ENCODE peak calls at places on chromosomes 4 and X, in four cellular contexts. One of them, this sample, is unnamed.

GRCh38 chr4:142567199-142567598 is 278.9 kb downstream of the INPP4B start:
- DNase-seq in naive thymus-derived CD4-positive, alpha-beta T cell: peak; percentile 67
- DNase-seq in frontal cortex: no peak
- DNase-seq in NCI-H774: no peak
- DNase-seq in this sample: peak; percentile 14

GRCh38 chr4:72701987-72702819 is 133.2 kb upstream of the ADAMTS3 start:
- DNase-seq in naive thymus-derived CD4-positive, alpha-beta T cell: peak; percentile 14
- DNase-seq in NCI-H774: peak; percentile 6
- DNase-seq in frontal cortex: peak; percentile 3
- DNase-seq in this sample: peak; percentile 80

GRCh38 chr4:7004331-7004730 is 38.8 kb upstream of the TADA2B start:
- DNase-seq in frontal cortex: no peak
- DNase-seq in naive thymus-derived CD4-positive, alpha-beta T cell: no peak
- DNase-seq in NCI-H774: no peak
- DNase-seq in this sample: no peak

GRCh38 chrX:136215559-136215958 is 35.6 kb downstream of the MAP7D3 start:
- DNase-seq in NCI-H774: no peak
- DNase-seq in naive thymus-derived CD4-positive, alpha-beta T cell: no peak
- DNase-seq in frontal cortex: no peak
- DNase-seq in this sample: peak; percentile 43

GRCh38 chr4:184588893-184589292 is 60.4 kb downstream of the CASP3 start:
- DNase-seq in frontal cortex: no peak
- DNase-seq in NCI-H774: no peak
- DNase-seq in naive thymus-derived CD4-positive, alpha-beta T cell: no peak
- DNase-seq in this sample: no peak

GRCh38 chr4:10384974-10385373 is 72.3 kb downstream of the ZNF518B start:
- DNase-seq in frontal cortex: no peak
- DNase-seq in naive thymus-derived CD4-positive, alpha-beta T cell: no peak
- DNase-seq in NCI-H774: no peak
- DNase-seq in this sample: no peak

GRCh38 chr4:121980643-121981042 is 28.8 kb upstream of the TRPC3 start:
- DNase-seq in NCI-H774: no peak
- DNase-seq in naive thymus-derived CD4-positive, alpha-beta T cell: no peak
- DNase-seq in frontal cortex: no peak
- DNase-seq in this sample: no peak

GRCh38 chr4:148442830-148443549 is 776 bp upstream of the NR3C2 start:
- DNase-seq in NCI-H774: no peak
- DNase-seq in naive thymus-derived CD4-positive, alpha-beta T cell: no peak
- DNase-seq in frontal cortex: peak; percentile 64
- DNase-seq in this sample: no peak

GRCh38 chrX:8345473-8345872 is 119.2 kb upstream of the VCX3B start:
- DNase-seq in frontal cortex: no peak
- DNase-seq in NCI-H774: no peak
- DNase-seq in naive thymus-derived CD4-positive, alpha-beta T cell: no peak
- DNase-seq in this sample: peak; percentile 67

GRCh38 chr4:120052840-120053239 is 13.8 kb downstream of the MAD2L1 start:
- DNase-seq in frontal cortex: no peak
- DNase-seq in naive thymus-derived CD4-positive, alpha-beta T cell: no peak
- DNase-seq in NCI-H774: no peak
- DNase-seq in this sample: peak; percentile 14

GRCh38 chrX:104310084-104310483 is 55.4 kb upstream of the ESX1 start:
- DNase-seq in frontal cortex: no peak
- DNase-seq in naive thymus-derived CD4-positive, alpha-beta T cell: no peak
- DNase-seq in NCI-H774: no peak
- DNase-seq in this sample: peak; percentile 73

GRCh38 chrX:47283015-47283771 is 50.4 kb downstream of the USP11 start:
- DNase-seq in NCI-H774: peak; percentile 18
- DNase-seq in frontal cortex: no peak
- DNase-seq in naive thymus-derived CD4-positive, alpha-beta T cell: no peak
- DNase-seq in this sample: no peak

GRCh38 chr4:6732441-6733357 is 16.7 kb downstream of the BLOC1S4 start:
- DNase-seq in NCI-H774: no peak
- DNase-seq in naive thymus-derived CD4-positive, alpha-beta T cell: no peak
- DNase-seq in frontal cortex: no peak
- DNase-seq in this sample: peak; percentile 74

GRCh38 chrX:1385251-1385794 is 6.6 kb downstream of the SLC25A6 start:
- DNase-seq in NCI-H774: no peak
- DNase-seq in naive thymus-derived CD4-positive, alpha-beta T cell: no peak
- DNase-seq in frontal cortex: no peak
- DNase-seq in this sample: no peak

GRCh38 chrX:37896491-37896890 is 49.1 kb upstream of the DYNLT3 start:
- DNase-seq in NCI-H774: no peak
- DNase-seq in naive thymus-derived CD4-positive, alpha-beta T cell: no peak
- DNase-seq in frontal cortex: no peak
- DNase-seq in this sample: no peak

GRCh38 chr4:75545526-75545925 is 10.3 kb upstream of the ODAPH start:
- DNase-seq in frontal cortex: no peak
- DNase-seq in NCI-H774: no peak
- DNase-seq in naive thymus-derived CD4-positive, alpha-beta T cell: no peak
- DNase-seq in this sample: no peak

GRCh38 chrX:72125331-72126047 is 6.2 kb downstream of the RTL5 start:
- DNase-seq in frontal cortex: no peak
- DNase-seq in naive thymus-derived CD4-positive, alpha-beta T cell: no peak
- DNase-seq in NCI-H774: no peak
- DNase-seq in this sample: no peak

GRCh38 chr4:137193564-137193963 is 338.7 kb downstream of the PCDH18 start:
- DNase-seq in frontal cortex: no peak
- DNase-seq in naive thymus-derived CD4-positive, alpha-beta T cell: no peak
- DNase-seq in NCI-H774: no peak
- DNase-seq in this sample: no peak

GRCh38 chr4:42371306-42372063 is 25.8 kb upstream of the SHISA3 start:
- DNase-seq in NCI-H774: no peak
- DNase-seq in frontal cortex: peak; percentile 55
- DNase-seq in naive thymus-derived CD4-positive, alpha-beta T cell: no peak
- DNase-seq in this sample: peak; percentile 77